ENCODE peak calls at places on chromosomes 4 and X, in nine cellular contexts. Y is AG09309, Q is AG09319, G is HT-29, D is mesendoderm, U is WTC11, W is EH, B is Kasumi-1, J is frontal cortex. I is an unnamed sample.

GRCh38 chr4:4406455-4407298 is 19.8 kb downstream of the NSG1 start:
- DNase-seq in Y (no peak), Q (no peak), G (no peak), D (no peak), U (no peak), W (peak), B (no peak), J (no peak), I (no peak)

GRCh38 chr4:139530833-139531427 is 25.1 kb downstream of the SETD7 start:
- DNase-seq in Y (no peak), Q (no peak), G (peak), D (peak), U (peak), W (peak), B (peak), J (no peak), I (peak)

GRCh38 chr4:44495136-44495535 is 46.5 kb upstream of the KCTD8 start:
- DNase-seq in Y (no peak), Q (no peak), G (no peak), D (no peak), U (no peak), W (no peak), B (no peak), J (no peak), I (no peak)

GRCh38 chr4:78332974-78333373 is 218.6 kb upstream of the ANXA3 start:
- DNase-seq in Y (no peak), Q (no peak), G (no peak), D (no peak), U (no peak), W (peak), B (no peak), J (no peak), I (no peak)

GRCh38 chr4:102761478-102761790 is 666 bp upstream of the MANBA start:
- DNase-seq in Y (no peak), Q (no peak), G (no peak), D (no peak), U (no peak), W (peak), B (no peak), J (no peak), I (no peak)

GRCh38 chr4:7726665-7727413 is 212.8 kb downstream of the AFAP1 start:
- DNase-seq in Y (no peak), Q (no peak), G (no peak), D (no peak), U (no peak), W (no peak), B (no peak), J (no peak), I (no peak)

GRCh38 chr4:189940178-189941004 is at the start of gene FRG1:
- DNase-seq in Y (peak), Q (peak), G (peak), D (peak), U (peak), W (peak), B (no peak), J (peak), I (peak)

GRCh38 chr4:171390626-171391025 is 422.6 kb upstream of the GALNTL6 start:
- DNase-seq in Y (no peak), Q (no peak), G (no peak), D (no peak), U (no peak), W (no peak), B (no peak), J (no peak), I (no peak)

GRCh38 chr4:125323547-125324100 is 8.9 kb downstream of the FAT4 start:
- DNase-seq in Y (no peak), Q (no peak), G (no peak), D (peak), U (no peak), W (peak), B (no peak), J (no peak), I (peak)

GRCh38 chr4:123102897-123103489 is 180.6 kb upstream of the NUDT6 start:
- DNase-seq in Y (peak), Q (peak), G (peak), D (peak), U (no peak), W (peak), B (peak), J (no peak), I (peak)

GRCh38 chrX:49919617-49920016 is 2.8 kb upstream of the CLCN5 start:
- DNase-seq in Y (peak), Q (no peak), G (peak), D (peak), U (peak), W (peak), B (peak), J (no peak), I (peak)

GRCh38 chrX:120213438-120214265 is 37.0 kb upstream of the ZBTB33 start:
- DNase-seq in Y (peak), Q (peak), G (peak), D (peak), U (peak), W (peak), B (peak), J (peak), I (peak)

GRCh38 chr4:36445485-36445884 is 164.1 kb downstream of the DTHD1 start:
- DNase-seq in Y (no peak), Q (no peak), G (no peak), D (no peak), U (no peak), W (no peak), B (no peak), J (no peak), I (no peak)

GRCh38 chr4:184892999-184893398 is 67.2 kb upstream of the ACSL1 start:
- DNase-seq in Y (no peak), Q (no peak), G (no peak), D (no peak), U (no peak), W (no peak), B (no peak), J (no peak), I (no peak)

GRCh38 chr4:128516568-128516967 is 229.0 kb upstream of the PGRMC2 start:
- DNase-seq in Y (peak), Q (peak), G (no peak), D (no peak), U (no peak), W (peak), B (no peak), J (no peak), I (peak)

GRCh38 chr4:79198886-79199591 is 126.8 kb downstream of the NAA11 start:
- DNase-seq in Y (no peak), Q (no peak), G (no peak), D (peak), U (no peak), W (no peak), B (peak), J (no peak), I (no peak)

GRCh38 chr4:95505149-95505548 is 43.6 kb downstream of the UNC5C start:
- DNase-seq in Y (no peak), Q (no peak), G (no peak), D (peak), U (no peak), W (no peak), B (no peak), J (peak), I (no peak)

GRCh38 chr4:40763228-40763716 is 13.5 kb downstream of the NSUN7 start:
- DNase-seq in Y (peak), Q (peak), G (no peak), D (peak), U (no peak), W (peak), B (no peak), J (no peak), I (peak)

GRCh38 chr4:68119921-68120320 is 9.7 kb downstream of the TMPRSS11F start:
- DNase-seq in Y (no peak), Q (no peak), G (no peak), D (no peak), U (no peak), W (no peak), B (no peak), J (no peak), I (no peak)

I was measured in GM03348.